ENCODE peak calls at places on chromosomes 2 and 18, in seven cellular contexts. One of them, this sample, is unnamed.
A peak's percentile ranks its signal among the peaks of the same experiment; 100 is the strongest.

GRCh38 chr2:169741-170140 is 94.1 kb downstream of the SH3YL1 start:
- DNase-seq in breast epithelium: no peak
- DNase-seq in prostate gland: no peak
- DNase-seq in fibroblast of the aortic adventitia: no peak
- DNase-seq in uterus: no peak
- DNase-seq in sigmoid colon: no peak
- DNase-seq in foreskin fibroblast: no peak
- DNase-seq in this sample: no peak

GRCh38 chr2:107088156-107088555 is 202.2 kb upstream of the ST6GAL2 start:
- DNase-seq in prostate gland: no peak
- DNase-seq in fibroblast of the aortic adventitia: no peak
- DNase-seq in uterus: no peak
- DNase-seq in foreskin fibroblast: no peak
- DNase-seq in sigmoid colon: no peak
- DNase-seq in breast epithelium: no peak
- DNase-seq in this sample: no peak

GRCh38 chr2:45612265-45612664 is 1.2 kb upstream of the SRBD1 start:
- DNase-seq in breast epithelium: no peak
- DNase-seq in sigmoid colon: no peak
- DNase-seq in uterus: no peak
- DNase-seq in fibroblast of the aortic adventitia: no peak
- DNase-seq in foreskin fibroblast: no peak
- DNase-seq in prostate gland: no peak
- DNase-seq in this sample: no peak

GRCh38 chr2:30410217-30410616 is 36.8 kb upstream of the LCLAT1 start:
- DNase-seq in sigmoid colon: no peak
- DNase-seq in breast epithelium: no peak
- DNase-seq in foreskin fibroblast: peak; percentile 47
- DNase-seq in fibroblast of the aortic adventitia: peak; percentile 60
- DNase-seq in uterus: no peak
- DNase-seq in prostate gland: no peak
- DNase-seq in this sample: no peak

GRCh38 chr2:38661306-38661705 is 4.6 kb upstream of the GALM start:
- DNase-seq in prostate gland: no peak
- DNase-seq in foreskin fibroblast: peak; percentile 24
- DNase-seq in uterus: no peak
- DNase-seq in fibroblast of the aortic adventitia: no peak
- DNase-seq in sigmoid colon: no peak
- DNase-seq in breast epithelium: no peak
- DNase-seq in this sample: no peak

GRCh38 chr2:11365096-11365856 is 20.8 kb upstream of the ROCK2 start:
- DNase-seq in sigmoid colon: no peak
- DNase-seq in breast epithelium: no peak
- DNase-seq in fibroblast of the aortic adventitia: no peak
- DNase-seq in foreskin fibroblast: no peak
- DNase-seq in prostate gland: no peak
- DNase-seq in uterus: no peak
- DNase-seq in this sample: no peak

GRCh38 chr2:42046819-42047487 is 868 bp upstream of the PKDCC start:
- DNase-seq in prostate gland: no peak
- DNase-seq in uterus: peak; percentile 64
- DNase-seq in fibroblast of the aortic adventitia: peak; percentile 50
- DNase-seq in breast epithelium: no peak
- DNase-seq in sigmoid colon: peak; percentile 72
- DNase-seq in foreskin fibroblast: no peak
- DNase-seq in this sample: no peak

GRCh38 chr18:48990497-48991298 is 39.9 kb upstream of the SMAD7 start:
- DNase-seq in prostate gland: no peak
- DNase-seq in uterus: no peak
- DNase-seq in sigmoid colon: no peak
- DNase-seq in fibroblast of the aortic adventitia: peak; percentile 63
- DNase-seq in breast epithelium: no peak
- DNase-seq in foreskin fibroblast: peak; percentile 55
- DNase-seq in this sample: no peak

GRCh38 chr18:697012-697411 is 15.4 kb downstream of the ENOSF1 start:
- DNase-seq in breast epithelium: no peak
- DNase-seq in uterus: no peak
- DNase-seq in sigmoid colon: no peak
- DNase-seq in prostate gland: no peak
- DNase-seq in foreskin fibroblast: no peak
- DNase-seq in fibroblast of the aortic adventitia: no peak
- DNase-seq in this sample: no peak

GRCh38 chr2:224302952-224303351 is 99.0 kb downstream of the FAM124B start:
- DNase-seq in uterus: no peak
- DNase-seq in foreskin fibroblast: no peak
- DNase-seq in prostate gland: no peak
- DNase-seq in breast epithelium: no peak
- DNase-seq in fibroblast of the aortic adventitia: no peak
- DNase-seq in sigmoid colon: no peak
- DNase-seq in this sample: no peak

GRCh38 chr2:21820271-21820670 is 696.5 kb downstream of the TDRD15 start:
- DNase-seq in foreskin fibroblast: peak; percentile 4
- DNase-seq in uterus: no peak
- DNase-seq in breast epithelium: no peak
- DNase-seq in prostate gland: no peak
- DNase-seq in sigmoid colon: no peak
- DNase-seq in fibroblast of the aortic adventitia: no peak
- DNase-seq in this sample: no peak

DNA sequence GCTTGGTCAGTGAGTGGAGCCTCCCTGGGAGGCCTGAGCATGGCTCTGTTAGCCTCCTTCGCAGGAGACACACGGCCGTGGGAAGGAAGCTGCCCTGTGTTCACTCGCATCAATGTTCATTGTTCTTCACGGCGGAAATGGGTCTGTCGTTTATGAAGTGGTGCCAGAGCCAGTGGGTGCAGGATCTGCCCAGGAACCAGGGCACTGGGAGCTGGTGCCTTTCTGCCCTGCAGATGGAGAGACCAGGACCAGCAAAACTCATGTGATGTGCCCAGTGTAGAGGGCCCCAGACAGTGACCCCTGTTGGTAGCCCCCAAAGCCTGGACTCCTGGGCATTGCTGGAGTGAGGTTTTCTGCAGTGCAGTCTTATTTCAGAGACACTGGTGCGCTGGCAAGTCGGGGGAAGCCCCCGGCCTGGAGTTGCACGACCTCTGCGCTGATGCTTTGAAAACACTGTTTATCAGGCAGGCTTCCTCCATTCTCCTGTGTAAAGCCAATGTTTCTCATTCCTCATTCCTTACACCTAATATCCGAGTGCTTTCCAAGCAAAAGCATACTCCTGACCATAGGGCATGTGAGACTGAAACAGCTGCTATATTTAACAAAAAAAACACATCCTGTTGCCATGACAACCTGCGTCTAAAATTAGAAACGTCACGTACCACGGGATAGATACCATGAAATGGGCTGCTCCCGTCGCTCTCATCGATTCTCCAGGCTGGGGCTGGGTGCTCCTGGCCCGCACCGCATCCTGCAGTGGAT is 268.6 kb downstream of the NDUFA10 start:
- DNase-seq in fibroblast of the aortic adventitia: no peak
- DNase-seq in prostate gland: no peak
- DNase-seq in foreskin fibroblast: no peak
- DNase-seq in uterus: no peak
- DNase-seq in breast epithelium: no peak
- DNase-seq in sigmoid colon: no peak
- DNase-seq in this sample: no peak
- H3K4me3 ChIP-seq in fibroblast of the aortic adventitia: no peak overlapping the region
- H3K4me3 ChIP-seq in prostate gland: no peak overlapping the region
- H3K4me3 ChIP-seq in foreskin fibroblast: no peak overlapping the region
- H3K4me3 ChIP-seq in uterus: no peak overlapping the region
- H3K4me3 ChIP-seq in breast epithelium: no peak overlapping the region
- H3K4me3 ChIP-seq in sigmoid colon: no peak overlapping the region
- H3K4me3 ChIP-seq in this sample: no peak overlapping the region

GRCh38 chr2:111025288-111025687 is 95.4 kb upstream of the BCL2L11 start:
- DNase-seq in foreskin fibroblast: no peak
- DNase-seq in breast epithelium: no peak
- DNase-seq in fibroblast of the aortic adventitia: no peak
- DNase-seq in uterus: no peak
- DNase-seq in sigmoid colon: no peak
- DNase-seq in prostate gland: no peak
- DNase-seq in this sample: no peak
- TF ChIP-seq CTCF in foreskin fibroblast: no peak
- TF ChIP-seq CTCF in breast epithelium: no peak
- TF ChIP-seq CTCF in fibroblast of the aortic adventitia: no peak
- TF ChIP-seq CTCF in uterus: no peak
- TF ChIP-seq CTCF in sigmoid colon: no peak
- TF ChIP-seq CTCF in prostate gland: no peak
- TF ChIP-seq CTCF in this sample: no peak

GRCh38 chr2:14494759-14495158 is 137.8 kb upstream of the LRATD1 start:
- DNase-seq in prostate gland: no peak
- DNase-seq in uterus: no peak
- DNase-seq in breast epithelium: no peak
- DNase-seq in foreskin fibroblast: no peak
- DNase-seq in fibroblast of the aortic adventitia: no peak
- DNase-seq in sigmoid colon: no peak
- DNase-seq in this sample: no peak

DNA sequence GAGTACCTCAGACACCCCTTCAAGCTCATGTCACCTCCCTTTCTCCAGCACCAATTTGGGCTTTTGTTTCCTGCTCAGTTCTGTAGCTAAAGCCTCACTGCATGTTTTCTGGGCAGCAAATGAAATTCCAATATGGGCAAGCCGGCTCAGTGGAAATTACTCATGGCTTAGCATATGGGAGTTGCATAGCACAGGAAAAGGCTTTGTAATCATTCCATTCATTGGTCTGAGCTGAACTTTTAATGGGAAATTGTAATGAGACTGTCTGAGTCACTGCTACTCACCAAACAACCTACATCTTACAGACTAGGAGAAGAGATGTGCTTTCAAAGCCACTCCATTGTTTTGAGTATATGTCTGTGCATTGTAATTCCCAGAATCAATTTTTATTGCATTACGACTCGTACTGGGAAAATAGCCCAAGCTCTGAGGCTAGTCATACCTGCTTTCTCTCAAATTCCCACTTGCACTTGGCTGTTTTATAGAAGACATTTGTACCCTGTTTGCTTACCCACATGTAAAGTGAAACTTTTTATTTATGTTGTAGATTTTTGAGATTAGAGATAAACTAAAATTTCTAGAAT is 139.5 kb upstream of the LRATD1 start:
- DNase-seq in sigmoid colon: no peak
- DNase-seq in uterus: no peak
- DNase-seq in prostate gland: peak; percentile 9
- DNase-seq in fibroblast of the aortic adventitia: peak; percentile 79
- DNase-seq in breast epithelium: no peak
- DNase-seq in foreskin fibroblast: peak; percentile 80
- DNase-seq in this sample: peak; percentile 74
- H3K4me3 ChIP-seq in sigmoid colon: no peak overlapping the region
- H3K4me3 ChIP-seq in uterus: no peak overlapping the region
- H3K4me3 ChIP-seq in prostate gland: no peak overlapping the region
- H3K4me3 ChIP-seq in fibroblast of the aortic adventitia: no peak overlapping the region
- H3K4me3 ChIP-seq in breast epithelium: no peak overlapping the region
- H3K4me3 ChIP-seq in foreskin fibroblast: no peak overlapping the region
- H3K4me3 ChIP-seq in this sample: no peak overlapping the region

GRCh38 chr2:238714038-238714528 is 133.8 kb upstream of the TWIST2 start:
- DNase-seq in breast epithelium: peak; percentile 35
- DNase-seq in foreskin fibroblast: no peak
- DNase-seq in prostate gland: no peak
- DNase-seq in sigmoid colon: no peak
- DNase-seq in uterus: peak; percentile 78
- DNase-seq in fibroblast of the aortic adventitia: peak; percentile 66
- DNase-seq in this sample: no peak
- TF ChIP-seq CTCF in breast epithelium: no peak
- TF ChIP-seq CTCF in foreskin fibroblast: no peak
- TF ChIP-seq CTCF in prostate gland: no peak
- TF ChIP-seq CTCF in sigmoid colon: no peak
- TF ChIP-seq CTCF in uterus: peak; percentile 13
- TF ChIP-seq CTCF in fibroblast of the aortic adventitia: peak; percentile 25
- TF ChIP-seq CTCF in this sample: no peak

GRCh38 chr2:40511661-40512213 is 59.8 kb upstream of the SLC8A1 start:
- DNase-seq in uterus: peak; percentile 58
- DNase-seq in prostate gland: peak; percentile 4
- DNase-seq in fibroblast of the aortic adventitia: peak; percentile 84
- DNase-seq in foreskin fibroblast: peak; percentile 84
- DNase-seq in breast epithelium: no peak
- DNase-seq in sigmoid colon: peak; percentile 80
- DNase-seq in this sample: peak; percentile 50
- H3K4me3 ChIP-seq in uterus: peak overlapping the region; percentile 43
- H3K4me3 ChIP-seq in prostate gland: peak overlapping the region; percentile 20
- H3K4me3 ChIP-seq in fibroblast of the aortic adventitia: peak overlapping the region; percentile 27
- H3K4me3 ChIP-seq in foreskin fibroblast: peak overlapping the region; percentile 11
- H3K4me3 ChIP-seq in breast epithelium: peak overlapping the region; percentile 33
- H3K4me3 ChIP-seq in sigmoid colon: peak overlapping the region; percentile 54
- H3K4me3 ChIP-seq in this sample: no peak overlapping the region

GRCh38 chr2:26674771-26675170 is 17.8 kb upstream of the KCNK3 start:
- DNase-seq in uterus: peak; percentile 3
- DNase-seq in fibroblast of the aortic adventitia: no peak
- DNase-seq in breast epithelium: peak; percentile 50
- DNase-seq in prostate gland: no peak
- DNase-seq in foreskin fibroblast: no peak
- DNase-seq in sigmoid colon: peak; percentile 67
- DNase-seq in this sample: no peak
- TF ChIP-seq CTCF in uterus: no peak
- TF ChIP-seq CTCF in fibroblast of the aortic adventitia: no peak
- TF ChIP-seq CTCF in breast epithelium: no peak
- TF ChIP-seq CTCF in prostate gland: no peak
- TF ChIP-seq CTCF in foreskin fibroblast: no peak
- TF ChIP-seq CTCF in sigmoid colon: no peak
- TF ChIP-seq CTCF in this sample: no peak

DNA sequence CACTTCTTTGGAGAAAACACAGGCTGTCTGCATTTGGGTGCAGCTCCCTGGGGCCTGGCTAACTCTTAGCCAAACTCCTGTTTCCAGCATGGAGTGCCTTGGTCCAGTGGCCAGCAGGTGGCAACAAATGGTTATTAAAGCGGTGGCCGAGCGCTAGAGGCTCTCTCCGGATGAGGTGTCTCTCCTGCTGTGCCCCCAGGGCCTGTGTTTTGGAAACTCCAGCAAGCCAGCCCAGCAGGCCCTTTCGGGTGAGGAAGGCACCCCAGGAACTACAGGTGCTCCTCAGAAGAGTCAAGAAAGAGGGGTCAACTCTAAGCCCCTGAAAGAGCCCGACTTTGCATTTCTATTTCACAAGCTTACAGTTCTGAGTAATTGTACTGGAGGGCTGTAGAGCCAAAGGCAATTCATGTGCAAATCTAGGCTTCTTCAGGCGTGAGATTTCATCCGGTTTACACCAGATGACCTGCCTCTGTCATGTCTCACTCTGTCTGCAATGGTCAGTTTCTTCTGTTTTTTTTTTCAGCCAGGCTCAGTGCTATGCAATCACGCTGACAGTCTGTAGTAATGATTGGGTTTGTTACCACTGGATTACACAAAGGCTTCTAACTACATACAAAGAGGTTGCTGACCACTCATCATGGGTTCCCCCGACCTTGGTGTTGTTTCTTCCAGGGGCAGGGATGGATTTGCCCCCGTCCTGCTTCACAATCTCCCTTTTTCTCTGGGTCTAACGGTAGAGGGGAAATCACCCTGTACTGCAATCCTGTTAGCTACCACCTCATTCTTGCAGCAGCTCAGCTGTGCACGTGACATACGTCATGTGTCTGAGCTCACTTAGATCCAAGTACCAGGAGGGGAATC is 7.6 kb upstream of the CHRNA1 start:
- DNase-seq in uterus: peak; percentile 52
- DNase-seq in breast epithelium: no peak
- DNase-seq in prostate gland: peak; percentile 48
- DNase-seq in fibroblast of the aortic adventitia: peak; percentile 80
- DNase-seq in sigmoid colon: peak; percentile 87
- DNase-seq in foreskin fibroblast: peak; percentile 75
- DNase-seq in this sample: peak; percentile 63
- H3K4me3 ChIP-seq in uterus: no peak overlapping the region
- H3K4me3 ChIP-seq in breast epithelium: no peak overlapping the region
- H3K4me3 ChIP-seq in prostate gland: no peak overlapping the region
- H3K4me3 ChIP-seq in fibroblast of the aortic adventitia: no peak overlapping the region
- H3K4me3 ChIP-seq in sigmoid colon: no peak overlapping the region
- H3K4me3 ChIP-seq in foreskin fibroblast: no peak overlapping the region
- H3K4me3 ChIP-seq in this sample: no peak overlapping the region

GRCh38 chr2:233418052-233418760 is 63.9 kb downstream of the DGKD start:
- DNase-seq in sigmoid colon: no peak
- DNase-seq in breast epithelium: no peak
- DNase-seq in uterus: no peak
- DNase-seq in foreskin fibroblast: no peak
- DNase-seq in fibroblast of the aortic adventitia: no peak
- DNase-seq in prostate gland: no peak
- DNase-seq in this sample: no peak
- TF ChIP-seq CTCF in sigmoid colon: no peak
- TF ChIP-seq CTCF in breast epithelium: no peak
- TF ChIP-seq CTCF in uterus: no peak
- TF ChIP-seq CTCF in foreskin fibroblast: no peak
- TF ChIP-seq CTCF in fibroblast of the aortic adventitia: no peak
- TF ChIP-seq CTCF in prostate gland: no peak
- TF ChIP-seq CTCF in this sample: no peak